ENCODE peak calls at places on chromosomes 1 and 21, in eight cellular contexts. One of them, this sample, is unnamed.

GRCh38 chr1:211588711-211589110 is 9.8 kb upstream of the SLC30A1 start:
- DNase-seq in heart right ventricle: no peak
- DNase-seq in CD8-positive, alpha-beta memory T cell: no peak
- DNase-seq in NCI-H510A: no peak
- DNase-seq in renal cortical epithelial cell: no peak
- DNase-seq in choroid plexus epithelial cell: no peak
- DNase-seq in OCI-M1: no peak
- DNase-seq in T follicular helper cell: no peak
- DNase-seq in this sample: no peak

GRCh38 chr1:170075186-170075585 is 691 bp upstream of the KIFAP3 start:
- DNase-seq in heart right ventricle: no peak
- DNase-seq in CD8-positive, alpha-beta memory T cell: peak; percentile 1
- DNase-seq in NCI-H510A: no peak
- DNase-seq in renal cortical epithelial cell: no peak
- DNase-seq in choroid plexus epithelial cell: no peak
- DNase-seq in OCI-M1: no peak
- DNase-seq in T follicular helper cell: no peak
- DNase-seq in this sample: no peak

GRCh38 chr1:156654700-156655099 is 12.8 kb downstream of the BCAN start:
- DNase-seq in heart right ventricle: no peak
- DNase-seq in CD8-positive, alpha-beta memory T cell: no peak
- DNase-seq in NCI-H510A: no peak
- DNase-seq in renal cortical epithelial cell: no peak
- DNase-seq in choroid plexus epithelial cell: no peak
- DNase-seq in OCI-M1: no peak
- DNase-seq in T follicular helper cell: no peak
- DNase-seq in this sample: no peak

GRCh38 chr1:59367269-59368006 is 70.5 kb downstream of the FGGY start:
- DNase-seq in heart right ventricle: peak; percentile 29
- DNase-seq in CD8-positive, alpha-beta memory T cell: no peak
- DNase-seq in NCI-H510A: no peak
- DNase-seq in renal cortical epithelial cell: peak; percentile 96
- DNase-seq in choroid plexus epithelial cell: peak; percentile 97
- DNase-seq in OCI-M1: no peak
- DNase-seq in T follicular helper cell: no peak
- DNase-seq in this sample: no peak

GRCh38 chr1:200302893-200303250 is 107.0 kb downstream of the ZNF281 start:
- DNase-seq in heart right ventricle: no peak
- DNase-seq in CD8-positive, alpha-beta memory T cell: no peak
- DNase-seq in NCI-H510A: no peak
- DNase-seq in renal cortical epithelial cell: no peak
- DNase-seq in choroid plexus epithelial cell: peak; percentile 23
- DNase-seq in OCI-M1: no peak
- DNase-seq in T follicular helper cell: no peak
- DNase-seq in this sample: peak; percentile 16

GRCh38 chr1:43499882-43500281 is 30.8 kb upstream of the PTPRF start:
- DNase-seq in heart right ventricle: no peak
- DNase-seq in CD8-positive, alpha-beta memory T cell: no peak
- DNase-seq in NCI-H510A: no peak
- DNase-seq in renal cortical epithelial cell: no peak
- DNase-seq in choroid plexus epithelial cell: no peak
- DNase-seq in OCI-M1: peak; percentile 26
- DNase-seq in T follicular helper cell: no peak
- DNase-seq in this sample: no peak

GRCh38 chr1:47181095-47181954 is 8.5 kb downstream of the PDZK1IP1 start:
- DNase-seq in heart right ventricle: no peak
- DNase-seq in CD8-positive, alpha-beta memory T cell: no peak
- DNase-seq in NCI-H510A: no peak
- DNase-seq in renal cortical epithelial cell: no peak
- DNase-seq in choroid plexus epithelial cell: no peak
- DNase-seq in OCI-M1: peak; percentile 99
- DNase-seq in T follicular helper cell: no peak
- DNase-seq in this sample: no peak

GRCh38 chr21:35648512-35648911 is 411.8 kb downstream of the SETD4 start:
- DNase-seq in heart right ventricle: no peak
- DNase-seq in CD8-positive, alpha-beta memory T cell: no peak
- DNase-seq in NCI-H510A: peak; percentile 36
- DNase-seq in renal cortical epithelial cell: no peak
- DNase-seq in choroid plexus epithelial cell: no peak
- DNase-seq in OCI-M1: peak; percentile 29
- DNase-seq in T follicular helper cell: no peak
- DNase-seq in this sample: no peak

GRCh38 chr1:34275150-34275549 is 98.4 kb downstream of the C1orf94 start:
- DNase-seq in heart right ventricle: no peak
- DNase-seq in CD8-positive, alpha-beta memory T cell: no peak
- DNase-seq in NCI-H510A: no peak
- DNase-seq in renal cortical epithelial cell: no peak
- DNase-seq in choroid plexus epithelial cell: no peak
- DNase-seq in OCI-M1: no peak
- DNase-seq in T follicular helper cell: no peak
- DNase-seq in this sample: no peak

GRCh38 chr1:155003227-155003765 is 694 bp downstream of the ZBTB7B start:
- DNase-seq in heart right ventricle: no peak
- DNase-seq in CD8-positive, alpha-beta memory T cell: no peak
- DNase-seq in NCI-H510A: no peak
- DNase-seq in renal cortical epithelial cell: no peak
- DNase-seq in choroid plexus epithelial cell: peak; percentile 28
- DNase-seq in OCI-M1: peak; percentile 68
- DNase-seq in T follicular helper cell: no peak
- DNase-seq in this sample: no peak

GRCh38 chr1:29782846-29783500 is 546.7 kb downstream of the PTPRU start:
- DNase-seq in heart right ventricle: no peak
- DNase-seq in CD8-positive, alpha-beta memory T cell: no peak
- DNase-seq in NCI-H510A: no peak
- DNase-seq in renal cortical epithelial cell: no peak
- DNase-seq in choroid plexus epithelial cell: no peak
- DNase-seq in OCI-M1: no peak
- DNase-seq in T follicular helper cell: no peak
- DNase-seq in this sample: no peak

GRCh38 chr1:29544406-29544805 is 308.1 kb downstream of the PTPRU start:
- DNase-seq in heart right ventricle: no peak
- DNase-seq in CD8-positive, alpha-beta memory T cell: no peak
- DNase-seq in NCI-H510A: no peak
- DNase-seq in renal cortical epithelial cell: no peak
- DNase-seq in choroid plexus epithelial cell: no peak
- DNase-seq in OCI-M1: no peak
- DNase-seq in T follicular helper cell: no peak
- DNase-seq in this sample: peak; percentile 2

GRCh38 chr1:28887835-28888682 is 26.3 kb upstream of the EPB41 start:
- DNase-seq in heart right ventricle: peak; percentile 50
- DNase-seq in CD8-positive, alpha-beta memory T cell: no peak
- DNase-seq in NCI-H510A: no peak
- DNase-seq in renal cortical epithelial cell: no peak
- DNase-seq in choroid plexus epithelial cell: peak; percentile 5
- DNase-seq in OCI-M1: peak; percentile 61
- DNase-seq in T follicular helper cell: no peak
- DNase-seq in this sample: no peak

GRCh38 chr1:25727819-25728286 is 72.1 kb upstream of the SELENON start:
- DNase-seq in heart right ventricle: peak; percentile 80
- DNase-seq in CD8-positive, alpha-beta memory T cell: no peak
- DNase-seq in NCI-H510A: no peak
- DNase-seq in renal cortical epithelial cell: peak; percentile 42
- DNase-seq in choroid plexus epithelial cell: peak; percentile 65
- DNase-seq in OCI-M1: no peak
- DNase-seq in T follicular helper cell: no peak
- DNase-seq in this sample: no peak

GRCh38 chr21:42524341-42525227 is 10.9 kb downstream of the SLC37A1 start:
- DNase-seq in heart right ventricle: peak; percentile 59
- DNase-seq in CD8-positive, alpha-beta memory T cell: peak; percentile 31
- DNase-seq in NCI-H510A: no peak
- DNase-seq in renal cortical epithelial cell: no peak
- DNase-seq in choroid plexus epithelial cell: peak; percentile 70
- DNase-seq in OCI-M1: peak; percentile 28
- DNase-seq in T follicular helper cell: no peak
- DNase-seq in this sample: peak; percentile 94

GRCh38 chr1:6593810-6594209 is 8.9 kb downstream of the KLHL21 start:
- DNase-seq in heart right ventricle: no peak
- DNase-seq in CD8-positive, alpha-beta memory T cell: no peak
- DNase-seq in NCI-H510A: no peak
- DNase-seq in renal cortical epithelial cell: no peak
- DNase-seq in choroid plexus epithelial cell: no peak
- DNase-seq in OCI-M1: no peak
- DNase-seq in T follicular helper cell: no peak
- DNase-seq in this sample: no peak

GRCh38 chr1:222233441-222234180 is 314.3 kb downstream of the HHIPL2 start:
- DNase-seq in heart right ventricle: no peak
- DNase-seq in CD8-positive, alpha-beta memory T cell: no peak
- DNase-seq in NCI-H510A: no peak
- DNase-seq in renal cortical epithelial cell: no peak
- DNase-seq in choroid plexus epithelial cell: no peak
- DNase-seq in OCI-M1: peak; percentile 15
- DNase-seq in T follicular helper cell: no peak
- DNase-seq in this sample: no peak

GRCh38 chr1:230126529-230127104 is 59.6 kb downstream of the GALNT2 start:
- DNase-seq in heart right ventricle: no peak
- DNase-seq in CD8-positive, alpha-beta memory T cell: no peak
- DNase-seq in NCI-H510A: no peak
- DNase-seq in renal cortical epithelial cell: no peak
- DNase-seq in choroid plexus epithelial cell: no peak
- DNase-seq in OCI-M1: no peak
- DNase-seq in T follicular helper cell: no peak
- DNase-seq in this sample: no peak

GRCh38 chr21:29130234-29130993 is at the start of gene MAP3K7CL:
- DNase-seq in heart right ventricle: peak; percentile 61
- DNase-seq in CD8-positive, alpha-beta memory T cell: no peak
- DNase-seq in NCI-H510A: no peak
- DNase-seq in renal cortical epithelial cell: peak; percentile 99
- DNase-seq in choroid plexus epithelial cell: peak; percentile 100
- DNase-seq in OCI-M1: no peak
- DNase-seq in T follicular helper cell: no peak
- DNase-seq in this sample: no peak

GRCh38 chr1:10424034-10424433 is 6.2 kb upstream of the CENPS start:
- DNase-seq in heart right ventricle: peak; percentile 16
- DNase-seq in CD8-positive, alpha-beta memory T cell: no peak
- DNase-seq in NCI-H510A: no peak
- DNase-seq in renal cortical epithelial cell: no peak
- DNase-seq in choroid plexus epithelial cell: peak; percentile 65
- DNase-seq in OCI-M1: no peak
- DNase-seq in T follicular helper cell: no peak
- DNase-seq in this sample: no peak

GRCh38 chr1:156945881-156946661 is 25.6 kb downstream of the LRRC71 start:
- DNase-seq in heart right ventricle: no peak
- DNase-seq in CD8-positive, alpha-beta memory T cell: no peak
- DNase-seq in NCI-H510A: no peak
- DNase-seq in renal cortical epithelial cell: no peak
- DNase-seq in choroid plexus epithelial cell: no peak
- DNase-seq in OCI-M1: no peak
- DNase-seq in T follicular helper cell: no peak
- DNase-seq in this sample: no peak

GRCh38 chr1:209657140-209657879 is 5.1 kb upstream of the LAMB3 start:
- DNase-seq in heart right ventricle: no peak
- DNase-seq in CD8-positive, alpha-beta memory T cell: no peak
- DNase-seq in NCI-H510A: no peak
- DNase-seq in renal cortical epithelial cell: peak; percentile 94
- DNase-seq in choroid plexus epithelial cell: peak; percentile 58
- DNase-seq in OCI-M1: no peak
- DNase-seq in T follicular helper cell: no peak
- DNase-seq in this sample: no peak

GRCh38 chr1:207242911-207243310 is 78.6 kb upstream of the CD55 start:
- DNase-seq in heart right ventricle: no peak
- DNase-seq in CD8-positive, alpha-beta memory T cell: no peak
- DNase-seq in NCI-H510A: no peak
- DNase-seq in renal cortical epithelial cell: no peak
- DNase-seq in choroid plexus epithelial cell: no peak
- DNase-seq in OCI-M1: no peak
- DNase-seq in T follicular helper cell: no peak
- DNase-seq in this sample: no peak

GRCh38 chr1:109883248-109883955 is 27.2 kb upstream of the CSF1 start:
- DNase-seq in heart right ventricle: no peak
- DNase-seq in CD8-positive, alpha-beta memory T cell: no peak
- DNase-seq in NCI-H510A: no peak
- DNase-seq in renal cortical epithelial cell: no peak
- DNase-seq in choroid plexus epithelial cell: no peak
- DNase-seq in OCI-M1: no peak
- DNase-seq in T follicular helper cell: no peak
- DNase-seq in this sample: no peak

GRCh38 chr1:46517010-46517600 is 27.5 kb downstream of the DMBX1 start:
- DNase-seq in heart right ventricle: no peak
- DNase-seq in CD8-positive, alpha-beta memory T cell: no peak
- DNase-seq in NCI-H510A: peak; percentile 93
- DNase-seq in renal cortical epithelial cell: no peak
- DNase-seq in choroid plexus epithelial cell: no peak
- DNase-seq in OCI-M1: no peak
- DNase-seq in T follicular helper cell: no peak
- DNase-seq in this sample: no peak

GRCh38 chr1:224057461-224058199 is 56.3 kb upstream of the FBXO28 start:
- DNase-seq in heart right ventricle: no peak
- DNase-seq in CD8-positive, alpha-beta memory T cell: no peak
- DNase-seq in NCI-H510A: no peak
- DNase-seq in renal cortical epithelial cell: no peak
- DNase-seq in choroid plexus epithelial cell: no peak
- DNase-seq in OCI-M1: no peak
- DNase-seq in T follicular helper cell: no peak
- DNase-seq in this sample: no peak

This sample was measured in B cell.